ENCODE peak calls at places on chromosome 4, in six cellular contexts. C is bronchial epithelial cell, Z is endothelial cell, E is AG08395, R is GM04504, Y is astrocyte of the hippocampus. X is an unnamed sample.

GRCh38 chr4:180913750-180914149 is 1329.5 kb upstream of the TENM3 start:
- DNase-seq in C (peak), Z (no peak), E (peak), R (peak), Y (peak), X (peak)

GRCh38 chr4:21638171-21638715 is 310.3 kb downstream of the KCNIP4 start:
- DNase-seq in C (no peak), Z (no peak), E (no peak), R (no peak), Y (no peak), X (no peak)

GRCh38 chr4:40980318-40980883 is 230.6 kb downstream of the NSUN7 start:
- DNase-seq in C (peak), Z (peak), E (peak), R (no peak), Y (peak), X (no peak)

GRCh38 chr4:139367421-139368090 is 65.3 kb upstream of the NDUFC1 start:
- DNase-seq in C (no peak), Z (no peak), E (peak), R (peak), Y (peak), X (peak)

GRCh38 chr4:4507923-4508322 is 33.9 kb downstream of the STX18 start:
- DNase-seq in C (peak), Z (no peak), E (no peak), R (no peak), Y (no peak), X (no peak)

GRCh38 chr4:163331629-163332360 is 601 bp downstream of the NPY1R start:
- DNase-seq in C (no peak), Z (peak), E (peak), R (no peak), Y (peak), X (no peak)

GRCh38 chr4:154692311-154692818 is 51.4 kb upstream of the LRAT start:
- DNase-seq in C (no peak), Z (no peak), E (no peak), R (no peak), Y (no peak), X (no peak)

GRCh38 chr4:26094076-26094475 is 180.1 kb downstream of the SMIM20 start:
- DNase-seq in C (no peak), Z (no peak), E (no peak), R (no peak), Y (no peak), X (no peak)

GRCh38 chr4:131093303-131093702 is 1997.4 kb downstream of the C4orf33 start:
- DNase-seq in C (peak), Z (no peak), E (no peak), R (no peak), Y (no peak), X (no peak)

GRCh38 chr4:3851211-3851610 is 85.0 kb downstream of the ADRA2C start:
- DNase-seq in C (peak), Z (no peak), E (peak), R (peak), Y (no peak), X (no peak)

GRCh38 chr4:7158991-7159390 is 33.3 kb upstream of the SORCS2 start:
- DNase-seq in C (no peak), Z (no peak), E (no peak), R (no peak), Y (no peak), X (no peak)

GRCh38 chr4:78551420-78552351 is at the start of gene ANXA3:
- DNase-seq in C (no peak), Z (peak), E (peak), R (no peak), Y (peak), X (no peak)

GRCh38 chr4:149708513-149709175 is 107.0 kb downstream of the IQCM start:
- DNase-seq in C (peak), Z (no peak), E (peak), R (peak), Y (peak), X (peak)

GRCh38 chr4:40702800-40703151 is 47.0 kb upstream of the NSUN7 start:
- DNase-seq in C (no peak), Z (no peak), E (no peak), R (no peak), Y (no peak), X (no peak)

GRCh38 chr4:143294310-143294709 is 42.4 kb upstream of the GAB1 start:
- DNase-seq in C (no peak), Z (no peak), E (peak), R (peak), Y (peak), X (no peak)

GRCh38 chr4:123788577-123788976 is 392.0 kb downstream of the SPRY1 start:
- DNase-seq in C (no peak), Z (no peak), E (no peak), R (no peak), Y (no peak), X (no peak)

GRCh38 chr4:61630548-61630947 is 430.4 kb downstream of the ADGRL3 start:
- DNase-seq in C (no peak), Z (no peak), E (no peak), R (no peak), Y (no peak), X (no peak)

GRCh38 chr4:152949930-152950329 is 13.8 kb downstream of the FHDC1 start:
- DNase-seq in C (no peak), Z (no peak), E (no peak), R (no peak), Y (no peak), X (no peak)

GRCh38 chr4:4980818-4981217 is 38.4 kb downstream of the CYTL1 start:
- DNase-seq in C (no peak), Z (no peak), E (no peak), R (no peak), Y (no peak), X (no peak)

GRCh38 chr4:128831526-128832252 is 22.2 kb downstream of the JADE1 start:
- DNase-seq in C (no peak), Z (no peak), E (no peak), R (no peak), Y (peak), X (no peak)

GRCh38 chr4:81352476-81352875 is 119.2 kb downstream of the RASGEF1B start:
- DNase-seq in C (no peak), Z (no peak), E (peak), R (peak), Y (peak), X (no peak)

GRCh38 chr4:149715822-149716585 is 99.6 kb downstream of the IQCM start:
- DNase-seq in C (no peak), Z (no peak), E (no peak), R (no peak), Y (no peak), X (no peak)

GRCh38 chr4:98970386-98970785 is 25.1 kb upstream of the METAP1 start:
- DNase-seq in C (peak), Z (no peak), E (no peak), R (no peak), Y (no peak), X (no peak)

GRCh38 chr4:54961357-54961975 is 163.9 kb downstream of the KDR start:
- DNase-seq in C (peak), Z (peak), E (peak), R (no peak), Y (peak), X (peak)

GRCh38 chr4:75995727-75996126 is 5.0 kb upstream of the SDAD1 start:
- DNase-seq in C (peak), Z (no peak), E (peak), R (no peak), Y (peak), X (peak)

GRCh38 chr4:67871867-67872266 is 11.9 kb downstream of the TMPRSS11D start:
- DNase-seq in C (peak), Z (no peak), E (peak), R (peak), Y (peak), X (peak)

GRCh38 chr4:5942947-5943346 is 50.1 kb upstream of the CRMP1 start:
- DNase-seq in C (no peak), Z (no peak), E (no peak), R (no peak), Y (no peak), X (no peak)

GRCh38 chr4:3009422-3009821 is 46.1 kb downstream of the GRK4 start:
- DNase-seq in C (peak), Z (no peak), E (peak), R (no peak), Y (peak), X (no peak)

GRCh38 chr4:23937173-23937572 is 47.3 kb upstream of the PPARGC1A start:
- DNase-seq in C (no peak), Z (no peak), E (peak), R (no peak), Y (peak), X (no peak)

GRCh38 chr4:26885912-26886274 is 25.3 kb downstream of the STIM2 start:
- DNase-seq in C (peak), Z (no peak), E (no peak), R (no peak), Y (no peak), X (no peak)